ENCODE peak calls at places on chromosomes 6 and 20, in nine cellular contexts. S, N, V, X, D, C, A, E and J are unnamed samples.

GRCh38 chr6:139580592-139581484 is 206.4 kb upstream of the CITED2 start:
- DNase-seq in V (no peak), A (no peak), C (no peak), N (no peak), S (no peak), D (no peak), X (no peak), E (no peak), J (no peak)

GRCh38 chr20:58094698-58095097 is 133.8 kb downstream of the ANKRD60 start:
- DNase-seq in N (no peak), D (no peak), A (no peak), V (no peak), S (peak; percentile 7), C (no peak), E (no peak), X (no peak), J (no peak)

GRCh38 chr20:41697861-41698559 is 79.8 kb upstream of the CHD6 start:
- DNase-seq in V (peak; percentile 40), C (no peak), X (no peak), E (peak; percentile 51), D (no peak), N (peak; percentile 31), S (peak; percentile 34), A (peak; percentile 37), J (no peak)

GRCh38 chr6:16321341-16321710 is 82.9 kb downstream of the GMPR start:
- DNase-seq in S (no peak), C (no peak), V (no peak), E (no peak), A (no peak), D (no peak), N (no peak), X (no peak), J (no peak)

GRCh38 chr20:31990958-31991705 is 19.1 kb upstream of the CCM2L start:
- DNase-seq in S (no peak), N (no peak), A (no peak), C (no peak), E (no peak), D (no peak), X (no peak), V (no peak), J (no peak)

GRCh38 chr6:49826743-49827406 is 39.5 kb downstream of the CRISP1 start:
- DNase-seq in S (no peak), N (no peak), V (no peak), X (no peak), C (no peak), E (no peak), A (no peak), D (no peak), J (no peak)

GRCh38 chr20:10078403-10078802 is 43.6 kb downstream of the ANKEF1 start:
- DNase-seq in X (no peak), S (no peak), C (no peak), D (no peak), N (no peak), V (no peak), A (no peak), E (no peak), J (no peak)

GRCh38 chr20:4573564-4574355 is 147.9 kb upstream of the PRND start:
- DNase-seq in S (no peak), N (peak; percentile 99), A (peak; percentile 96), C (no peak), V (peak; percentile 98), E (no peak), X (no peak), D (no peak), J (no peak)

GRCh38 chr6:100216760-100217159 is 222.7 kb upstream of the MCHR2 start:
- DNase-seq in A (no peak), S (no peak), D (no peak), N (no peak), E (no peak), V (no peak), C (no peak), X (no peak), J (no peak)

GRCh38 chr20:23548408-23548807 is 19.9 kb downstream of the CST9L start:
- DNase-seq in N (no peak), S (no peak), X (no peak), E (no peak), V (no peak), C (no peak), A (no peak), D (no peak), J (no peak)

GRCh38 chr20:13545755-13546154 is 93.0 kb downstream of the TASP1 start:
- DNase-seq in A (no peak), D (no peak), X (no peak), E (no peak), S (no peak), N (no peak), V (no peak), C (no peak), J (no peak)

GRCh38 chr6:135540207-135540877 is 42.8 kb upstream of the AHI1 start:
- DNase-seq in D (no peak), N (peak; percentile 21), V (peak; percentile 45), X (no peak), C (peak; percentile 25), E (peak; percentile 1), S (no peak), A (peak; percentile 62), J (no peak)

GRCh38 chr20:2118783-2119182 is 17.2 kb downstream of the STK35 start:
- DNase-seq in D (no peak), V (no peak), E (no peak), C (no peak), S (no peak), X (no peak), A (no peak), N (no peak), J (no peak)

GRCh38 chr6:22785036-22785435 is 215.7 kb downstream of the HDGFL1 start:
- DNase-seq in S (no peak), C (no peak), N (no peak), D (no peak), A (peak; percentile 38), X (no peak), V (peak; percentile 35), E (no peak), J (no peak)

GRCh38 chr6:217048-217659 is 75.1 kb upstream of the DUSP22 start:
- DNase-seq in S (peak; percentile 87), V (no peak), E (peak; percentile 13), A (no peak), D (peak; percentile 36), C (no peak), X (no peak), N (peak; percentile 23), J (no peak)

GRCh38 chr6:145887969-145888368 is 73.4 kb upstream of the FBXO30 start:
- DNase-seq in X (no peak), N (peak; percentile 9), E (peak; percentile 1), A (peak; percentile 42), C (peak; percentile 26), V (peak; percentile 38), D (no peak), S (no peak), J (peak; percentile 9)

GRCh38 chr6:87071683-87072082 is 23.2 kb downstream of the CGA start:
- DNase-seq in S (no peak), D (no peak), N (no peak), E (no peak), C (no peak), V (no peak), A (no peak), X (no peak), J (no peak)

GRCh38 chr6:35804996-35805736 is at the start of gene LHFPL5:
- DNase-seq in D (peak; percentile 19), X (peak; percentile 81), C (peak; percentile 45), N (no peak), V (peak; percentile 23), S (peak; percentile 83), A (no peak), E (peak; percentile 85), J (peak; percentile 8)

GRCh38 chr20:54456423-54456822 is 19.0 kb upstream of the DOK5 start:
- DNase-seq in N (no peak), D (no peak), X (no peak), C (no peak), V (no peak), E (no peak), S (no peak), A (no peak), J (no peak)

GRCh38 chr6:141744194-141744925 is 388.4 kb upstream of the GJE1 start:
- DNase-seq in C (no peak), D (no peak), A (peak; percentile 12), X (no peak), S (no peak), V (no peak), N (no peak), E (no peak), J (no peak)

DNA sequence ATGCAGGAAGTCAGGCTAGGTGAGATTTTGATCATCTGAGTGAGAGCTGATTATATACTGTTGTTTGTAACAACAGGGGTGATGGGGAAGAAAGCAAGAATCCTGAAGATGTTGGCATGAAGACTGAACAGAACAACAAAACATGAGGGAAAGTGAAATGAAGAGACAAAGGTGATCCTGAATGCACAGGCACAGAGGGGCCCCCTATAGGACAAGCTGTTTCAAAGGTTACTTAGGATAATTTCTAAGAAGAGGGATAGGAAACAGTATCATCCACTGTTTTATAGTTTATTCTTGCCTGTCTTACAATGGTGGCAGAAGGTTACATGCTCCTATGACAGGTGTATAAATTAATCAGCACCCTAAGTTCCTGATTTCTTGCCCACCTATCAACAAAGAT is 192.2 kb downstream of the EDN1 start:
- DNase-seq in E (no peak), C (no peak), V (no peak), D (no peak), A (no peak), N (peak; percentile 75), S (no peak), X (no peak), J (no peak)
- TF ChIP-seq CTCF in E (no peak), C (no peak), V (no peak), D (no peak), A (peak; percentile 21), N (peak; percentile 39), S (peak; percentile 65), X (no peak), J (no peak)

DNA sequence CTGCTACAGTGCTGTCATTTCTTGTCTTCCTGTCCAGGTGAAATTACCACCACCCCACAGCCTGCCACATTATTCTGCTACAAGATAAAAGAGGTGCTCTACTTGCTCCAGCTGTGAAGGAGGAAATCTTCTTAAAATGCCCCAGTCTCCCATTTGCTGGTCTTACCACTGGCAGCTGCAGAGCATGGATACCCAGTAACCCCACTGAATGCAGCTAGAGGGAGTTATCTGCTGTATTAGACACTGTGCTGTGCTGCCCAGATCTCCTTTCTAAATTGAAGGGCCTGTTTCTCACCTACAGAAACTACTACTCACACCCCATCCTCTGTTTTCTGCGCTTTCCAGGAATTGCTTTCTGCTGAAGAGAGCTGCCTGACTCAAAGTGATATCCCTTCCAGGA is 517.8 kb downstream of the PKHD1 start:
- DNase-seq in N (no peak), E (no peak), D (no peak), V (no peak), A (no peak), S (peak; percentile 31), X (no peak), C (no peak), J (no peak)
- TF ChIP-seq CTCF in N (no peak), E (no peak), D (peak; percentile 12), V (no peak), A (no peak), S (peak; percentile 45), X (no peak), C (no peak), J (no peak)

GRCh38 chr6:71419954-71420692 is 131.5 kb downstream of the OGFRL1 start:
- DNase-seq in E (peak; percentile 63), A (peak; percentile 35), S (no peak), D (no peak), C (peak; percentile 72), N (no peak), V (peak; percentile 56), X (peak; percentile 79), J (no peak)
- TF ChIP-seq CTCF in E (peak; percentile 10), A (peak; percentile 28), S (no peak), D (no peak), C (peak; percentile 35), N (peak; percentile 17), V (peak; percentile 3), X (no peak), J (no peak)

GRCh38 chr6:11681770-11682169 is 96.8 kb downstream of the ADTRP start:
- DNase-seq in A (no peak), N (no peak), S (no peak), V (no peak), C (no peak), D (no peak), E (no peak), X (no peak), J (no peak)
- TF ChIP-seq CTCF in A (no peak), N (no peak), S (peak; percentile 16), V (peak; percentile 7), C (no peak), D (no peak), E (no peak), X (no peak), J (no peak)